ENCODE peak calls at places on chromosomes 12 and 14, in nine cellular contexts. A is cardiac fibroblast, D is fibroblast of the aortic adventitia, F is neural progenitor cell, B is psoas muscle, N is heart left ventricle, M is body of pancreas, T is cardiac muscle cell, V is AG10803. Z is an unnamed sample.

GRCh38 chr12:132711169-132711843 is 664 bp downstream of the PGAM5 start:
- DNase-seq in A (no peak), D (peak; percentile 23), F (peak; percentile 52), B (no peak), N (no peak), M (peak; percentile 37), T (no peak), V (no peak), Z (peak; percentile 33)

GRCh38 chr12:89208661-89209096 is 143.6 kb downstream of the DUSP6 start:
- DNase-seq in A (peak; percentile 48), D (peak; percentile 46), F (no peak), B (no peak), N (no peak), M (no peak), T (peak; percentile 70), V (peak; percentile 62), Z (peak; percentile 76)

GRCh38 chr12:9674226-9674590 is 4.7 kb downstream of the CLEC2D start:
- DNase-seq in A (no peak), D (no peak), F (no peak), B (no peak), N (no peak), M (no peak), T (no peak), V (no peak), Z (no peak)

GRCh38 chr12:23083267-23083666 is 458.3 kb downstream of the ETNK1 start:
- DNase-seq in A (peak; percentile 27), D (peak; percentile 91), F (no peak), B (no peak), N (peak; percentile 27), M (no peak), T (peak; percentile 61), V (peak; percentile 16), Z (peak; percentile 64)

GRCh38 chr12:6827982-6828670 is at the start of gene P3H3:
- DNase-seq in A (peak; percentile 63), D (peak; percentile 50), F (peak; percentile 70), B (peak; percentile 39), N (no peak), M (no peak), T (peak; percentile 63), V (peak; percentile 24), Z (peak; percentile 39)

GRCh38 chr12:74780458-74781241 is 243.0 kb downstream of the ATXN7L3B start:
- DNase-seq in A (no peak), D (peak; percentile 40), F (no peak), B (no peak), N (no peak), M (no peak), T (no peak), V (no peak), Z (peak; percentile 73)

GRCh38 chr12:14993537-14994266 is 20.9 kb downstream of the PDE6H start:
- DNase-seq in A (peak; percentile 63), D (peak; percentile 68), F (no peak), B (no peak), N (no peak), M (no peak), T (peak; percentile 71), V (peak; percentile 54), Z (peak; percentile 72)

GRCh38 chr12:2963154-2963759 is 4.1 kb downstream of the TEAD4 start:
- DNase-seq in A (no peak), D (no peak), F (peak; percentile 37), B (peak; percentile 47), N (peak; percentile 58), M (peak; percentile 45), T (no peak), V (no peak), Z (no peak)

GRCh38 chr12:65868133-65868705 is 43.9 kb downstream of the HMGA2 start:
- DNase-seq in A (peak; percentile 96), D (peak; percentile 94), F (no peak), B (peak; percentile 25), N (no peak), M (no peak), T (peak; percentile 97), V (peak; percentile 67), Z (peak; percentile 98)

GRCh38 chr12:121203482-121203881 is 6.4 kb upstream of the P2RX4 start:
- DNase-seq in A (no peak), D (no peak), F (no peak), B (no peak), N (no peak), M (no peak), T (no peak), V (no peak), Z (no peak)

GRCh38 chr12:124605869-124606774 is 38.7 kb upstream of the NCOR2 start:
- DNase-seq in A (no peak), D (no peak), F (no peak), B (no peak), N (no peak), M (no peak), T (no peak), V (no peak), Z (no peak)

GRCh38 chr12:79424109-79424721 is 266.5 kb downstream of the PAWR start:
- DNase-seq in A (peak; percentile 91), D (peak; percentile 94), F (peak; percentile 24), B (no peak), N (no peak), M (no peak), T (peak; percentile 93), V (peak; percentile 98), Z (peak; percentile 98)

GRCh38 chr14:102554835-102555819 is 37.3 kb upstream of the RCOR1 start:
- DNase-seq in A (peak; percentile 55), D (no peak), F (peak; percentile 87), B (peak; percentile 54), N (peak; percentile 59), M (peak; percentile 52), T (peak; percentile 48), V (peak; percentile 23), Z (no peak)

GRCh38 chr14:96816281-96816680 is 19.1 kb downstream of the VRK1 start:
- DNase-seq in A (no peak), D (no peak), F (no peak), B (no peak), N (no peak), M (no peak), T (no peak), V (no peak), Z (no peak)

GRCh38 chr12:20463920-20464524 is 95.7 kb downstream of the PDE3A start:
- DNase-seq in A (peak; percentile 49), D (peak; percentile 52), F (peak; percentile 23), B (no peak), N (no peak), M (no peak), T (no peak), V (peak; percentile 33), Z (peak; percentile 48)

GRCh38 chr14:97177016-97177415 is 379.8 kb downstream of the VRK1 start:
- DNase-seq in A (no peak), D (no peak), F (peak; percentile 39), B (no peak), N (no peak), M (no peak), T (no peak), V (peak; percentile 9), Z (no peak)

GRCh38 chr14:44352212-44352611 is 154.9 kb downstream of the FSCB start:
- DNase-seq in A (no peak), D (no peak), F (no peak), B (no peak), N (no peak), M (no peak), T (no peak), V (no peak), Z (no peak)

GRCh38 chr14:94648801-94649200 is 36.6 kb downstream of the SERPINA3 start:
- DNase-seq in A (no peak), D (no peak), F (no peak), B (no peak), N (no peak), M (no peak), T (no peak), V (no peak), Z (no peak)

GRCh38 chr14:106210650-106211049 is 684.3 kb downstream of the TMEM121 start:
- DNase-seq in A (no peak), D (no peak), F (no peak), B (no peak), N (no peak), M (no peak), T (no peak), V (no peak), Z (no peak)

GRCh38 chr12:30067156-30067555 is 283.4 kb upstream of the TMTC1 start:
- DNase-seq in A (peak; percentile 7), D (peak; percentile 34), F (no peak), B (no peak), N (no peak), M (no peak), T (peak; percentile 34), V (peak; percentile 13), Z (peak; percentile 61)

GRCh38 chr12:30064906-30065305 is 281.2 kb upstream of the TMTC1 start:
- DNase-seq in A (no peak), D (no peak), F (no peak), B (no peak), N (no peak), M (no peak), T (no peak), V (no peak), Z (no peak)

GRCh38 chr12:30063435-30063945 is 279.7 kb upstream of the TMTC1 start:
- DNase-seq in A (no peak), D (no peak), F (no peak), B (no peak), N (no peak), M (no peak), T (no peak), V (no peak), Z (no peak)
- TF ChIP-seq CTCF in A (no peak), D (no peak), F (no peak), B (no peak), N (no peak), M (no peak), T (no peak), V (no peak), Z (no peak)

DNA sequence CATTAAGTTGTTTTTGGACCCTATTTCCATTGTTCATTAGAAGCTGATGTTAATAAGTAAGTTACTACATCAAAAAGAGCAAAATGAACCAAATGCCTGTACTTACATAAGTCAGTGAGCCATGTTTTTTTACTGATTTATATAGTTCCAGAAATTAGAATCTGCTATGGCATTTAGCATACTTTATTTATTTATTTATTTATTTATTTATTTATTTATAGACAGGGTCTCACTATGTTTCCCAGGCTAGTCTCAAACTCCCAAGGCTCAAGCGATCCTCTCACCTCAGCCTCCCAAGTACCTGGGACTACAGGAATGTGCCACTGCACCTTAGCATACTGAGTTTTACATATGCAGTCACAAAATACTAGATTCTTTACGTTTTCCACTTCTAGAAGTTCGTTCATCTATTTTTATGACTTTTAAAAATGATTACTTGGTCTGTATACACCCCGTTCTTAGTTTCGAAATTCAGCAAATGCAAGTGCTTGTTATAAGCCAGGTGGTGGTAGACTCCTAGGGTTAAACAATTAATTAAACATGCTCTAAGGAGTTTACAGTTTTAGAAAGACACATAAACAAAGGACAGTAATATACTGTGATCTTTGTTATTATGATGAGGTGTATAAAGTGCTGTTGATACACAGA is 69.8 kb downstream of the SCFD1 start:
- DNase-seq in A (no peak), D (no peak), F (no peak), B (no peak), N (no peak), M (no peak), T (no peak), V (no peak), Z (no peak)
- H3K4me3 ChIP-seq in A (no peak overlapping the region), D (no peak overlapping the region), F (no peak overlapping the region), B (no peak overlapping the region), N (no peak overlapping the region), M (no peak overlapping the region), T (peak overlapping the region; percentile 33), V (no peak overlapping the region), Z (no peak overlapping the region)

GRCh38 chr14:93163570-93163969 is 21.1 kb downstream of the MOAP1 start:
- DNase-seq in A (no peak), D (no peak), F (no peak), B (no peak), N (no peak), M (no peak), T (no peak), V (no peak), Z (no peak)
- TF ChIP-seq CTCF in A (no peak), D (no peak), F (no peak), B (no peak), N (no peak), M (no peak), T (no peak), V (no peak), Z (no peak)

GRCh38 chr12:50546441-50547318 is 41.9 kb downstream of the DIP2B start:
- DNase-seq in A (peak; percentile 18), D (no peak), F (no peak), B (no peak), N (no peak), M (no peak), T (peak; percentile 29), V (peak; percentile 18), Z (peak; percentile 20)
- H3K4me3 ChIP-seq in A (no peak overlapping the region), D (no peak overlapping the region), F (no peak overlapping the region), B (no peak overlapping the region), N (no peak overlapping the region), M (no peak overlapping the region), T (no peak overlapping the region), V (no peak overlapping the region), Z (no peak overlapping the region)

Z was measured in choroid plexus epithelial cell.